ENCODE peak calls at places on chromosomes 13 and 19, in six cellular contexts. One of them, this sample, is unnamed. For H3K4me1 and H3K36me3, the result is how much of the 10 kb centered on the place peaks cover.

GRCh38 chr19:51359294-51359693 is 6.9 kb downstream of the ETFB start:
- DNase-seq in testis: peak
- DNase-seq in HCT116: no peak
- DNase-seq in ovary: no peak
- DNase-seq in neuronal stem cell: no peak
- DNase-seq in OCI-LY7: no peak
- DNase-seq in this sample: no peak

GRCh38 chr19:10478903-10479384 is 24.2 kb downstream of the KEAP1 start:
- DNase-seq in testis: peak
- DNase-seq in HCT116: peak
- DNase-seq in ovary: peak
- DNase-seq in neuronal stem cell: peak
- DNase-seq in OCI-LY7: peak
- DNase-seq in this sample: peak

GRCh38 chr19:30091856-30092255 is 149.8 kb downstream of the URI1 start:
- DNase-seq in testis: no peak
- DNase-seq in HCT116: no peak
- DNase-seq in ovary: no peak
- DNase-seq in neuronal stem cell: no peak
- DNase-seq in OCI-LY7: no peak
- DNase-seq in this sample: no peak

GRCh38 chr19:13859361-13859880 is 17.5 kb upstream of the NANOS3 start:
- DNase-seq in testis: no peak
- DNase-seq in HCT116: no peak
- DNase-seq in ovary: no peak
- DNase-seq in neuronal stem cell: no peak
- DNase-seq in OCI-LY7: no peak
- DNase-seq in this sample: no peak

GRCh38 chr19:40613669-40614594 is 12.8 kb downstream of the LTBP4 start:
- DNase-seq in testis: peak
- DNase-seq in HCT116: peak
- DNase-seq in ovary: peak
- DNase-seq in neuronal stem cell: no peak
- DNase-seq in OCI-LY7: peak
- DNase-seq in this sample: peak

GRCh38 chr19:383922-384800 is 24.8 kb downstream of the C2CD4C start:
- DNase-seq in testis: no peak
- DNase-seq in HCT116: no peak
- DNase-seq in ovary: no peak
- DNase-seq in neuronal stem cell: no peak
- DNase-seq in OCI-LY7: no peak
- DNase-seq in this sample: no peak

GRCh38 chr13:28743499-28744083 is 24.8 kb upstream of the SLC46A3 start:
- DNase-seq in testis: no peak
- DNase-seq in HCT116: no peak
- DNase-seq in ovary: no peak
- DNase-seq in neuronal stem cell: no peak
- DNase-seq in OCI-LY7: no peak
- DNase-seq in this sample: no peak

GRCh38 chr19:51478381-51479285 is at the start of gene CEACAM18:
- DNase-seq in testis: no peak
- DNase-seq in HCT116: no peak
- DNase-seq in ovary: no peak
- DNase-seq in neuronal stem cell: no peak
- DNase-seq in OCI-LY7: no peak
- DNase-seq in this sample: peak

GRCh38 chr13:35342440-35342839 is 134.0 kb downstream of the MAB21L1 start:
- DNase-seq in testis: no peak
- DNase-seq in HCT116: no peak
- DNase-seq in ovary: no peak
- DNase-seq in neuronal stem cell: no peak
- DNase-seq in OCI-LY7: no peak
- DNase-seq in this sample: no peak

GRCh38 chr19:57389194-57389729 is 392 bp upstream of the ZNF548 start:
- DNase-seq in testis: no peak
- DNase-seq in HCT116: no peak
- DNase-seq in ovary: no peak
- DNase-seq in neuronal stem cell: peak
- DNase-seq in OCI-LY7: no peak
- DNase-seq in this sample: no peak

GRCh38 chr19:32168111-32168510 is 177.3 kb upstream of the ZNF507 start:
- DNase-seq in testis: no peak
- DNase-seq in HCT116: no peak
- DNase-seq in ovary: no peak
- DNase-seq in neuronal stem cell: no peak
- DNase-seq in OCI-LY7: no peak
- DNase-seq in this sample: no peak

GRCh38 chr19:4472174-4472974 is at the start of gene HDGFL2:
- DNase-seq in testis: no peak
- DNase-seq in HCT116: no peak
- DNase-seq in ovary: no peak
- DNase-seq in neuronal stem cell: no peak
- DNase-seq in OCI-LY7: no peak
- DNase-seq in this sample: no peak

GRCh38 chr19:42366676-42367075 is 23.4 kb downstream of the CNFN start:
- DNase-seq in testis: no peak
- DNase-seq in HCT116: no peak
- DNase-seq in ovary: no peak
- DNase-seq in neuronal stem cell: no peak
- DNase-seq in OCI-LY7: no peak
- DNase-seq in this sample: no peak

GRCh38 chr19:45761714-45762113 is 7.3 kb downstream of the SIX5 start:
- DNase-seq in testis: no peak
- DNase-seq in HCT116: no peak
- DNase-seq in ovary: no peak
- DNase-seq in neuronal stem cell: no peak
- DNase-seq in OCI-LY7: no peak
- DNase-seq in this sample: no peak

GRCh38 chr13:66574606-66575005 is 655.5 kb downstream of the PCDH9 start:
- DNase-seq in testis: no peak
- DNase-seq in HCT116: no peak
- DNase-seq in ovary: no peak
- DNase-seq in neuronal stem cell: no peak
- DNase-seq in OCI-LY7: no peak
- DNase-seq in this sample: no peak

GRCh38 chr13:46551410-46552301 is 1.3 kb upstream of the LRCH1 start:
- DNase-seq in testis: peak
- DNase-seq in HCT116: peak
- DNase-seq in ovary: peak
- DNase-seq in neuronal stem cell: peak
- DNase-seq in OCI-LY7: peak
- DNase-seq in this sample: peak

GRCh38 chr13:96822900-96823299 is 171.4 kb downstream of the OXGR1 start:
- DNase-seq in testis: peak
- DNase-seq in HCT116: peak
- DNase-seq in ovary: no peak
- DNase-seq in neuronal stem cell: no peak
- DNase-seq in OCI-LY7: peak
- DNase-seq in this sample: peak

GRCh38 chr13:59459972-59460371 is 703.8 kb downstream of the DIAPH3 start:
- DNase-seq in testis: no peak
- DNase-seq in HCT116: no peak
- DNase-seq in ovary: no peak
- DNase-seq in neuronal stem cell: no peak
- DNase-seq in OCI-LY7: no peak
- DNase-seq in this sample: no peak

GRCh38 chr19:4829001-4829712 is 2.4 kb downstream of the TICAM1 start:
- DNase-seq in testis: no peak
- DNase-seq in HCT116: no peak
- DNase-seq in ovary: no peak
- DNase-seq in neuronal stem cell: no peak
- DNase-seq in OCI-LY7: peak
- DNase-seq in this sample: peak

GRCh38 chr13:36753176-36753575 is 65.8 kb upstream of the RFXAP start:
- DNase-seq in testis: no peak
- DNase-seq in HCT116: no peak
- DNase-seq in ovary: no peak
- DNase-seq in neuronal stem cell: no peak
- DNase-seq in OCI-LY7: no peak
- DNase-seq in this sample: no peak

GRCh38 chr19:3161453-3161852 is 17.1 kb upstream of the S1PR4 start:
- DNase-seq in testis: no peak
- DNase-seq in HCT116: no peak
- DNase-seq in ovary: no peak
- DNase-seq in neuronal stem cell: no peak
- DNase-seq in OCI-LY7: no peak
- DNase-seq in this sample: no peak

GRCh38 chr19:33332248-33332647 is 29.9 kb upstream of the CEBPA start:
- DNase-seq in testis: no peak
- DNase-seq in HCT116: no peak
- DNase-seq in ovary: no peak
- DNase-seq in neuronal stem cell: no peak
- DNase-seq in OCI-LY7: no peak
- DNase-seq in this sample: no peak

GRCh38 chr13:24035411-24035810 is 125.1 kb upstream of the SPATA13 start:
- DNase-seq in testis: no peak
- DNase-seq in HCT116: no peak
- DNase-seq in ovary: no peak
- DNase-seq in neuronal stem cell: no peak
- DNase-seq in OCI-LY7: no peak
- DNase-seq in this sample: no peak

GRCh38 chr19:32406161-32407003 is 812 bp downstream of the DPY19L3 start:
- DNase-seq in testis: no peak
- DNase-seq in HCT116: peak
- DNase-seq in ovary: no peak
- DNase-seq in neuronal stem cell: no peak
- DNase-seq in OCI-LY7: no peak
- DNase-seq in this sample: no peak

GRCh38 chr13:42211704-42212103 is 60.2 kb upstream of the AKAP11 start:
- DNase-seq in testis: no peak
- DNase-seq in HCT116: no peak
- DNase-seq in ovary: no peak
- DNase-seq in neuronal stem cell: no peak
- DNase-seq in OCI-LY7: no peak
- DNase-seq in this sample: no peak

GRCh38 chr19:36876993-36877938 is 26.6 kb downstream of the ZNF345 start:
- DNase-seq in testis: no peak
- DNase-seq in HCT116: no peak
- DNase-seq in ovary: no peak
- DNase-seq in neuronal stem cell: no peak
- DNase-seq in OCI-LY7: no peak
- DNase-seq in this sample: no peak

GRCh38 chr19:2722541-2723344 is 1.6 kb upstream of the DIRAS1 start:
- DNase-seq in testis: peak
- DNase-seq in HCT116: no peak
- DNase-seq in ovary: peak
- DNase-seq in neuronal stem cell: no peak
- DNase-seq in OCI-LY7: no peak
- DNase-seq in this sample: no peak

GRCh38 chr13:33696530-33696929 is 121.4 kb upstream of the RFC3 start:
- DNase-seq in testis: no peak
- DNase-seq in HCT116: no peak
- DNase-seq in ovary: no peak
- DNase-seq in neuronal stem cell: no peak
- DNase-seq in OCI-LY7: no peak
- DNase-seq in this sample: no peak

GRCh38 chr13:97004096-97004876 is 10.0 kb upstream of the OXGR1 start:
- DNase-seq in testis: no peak
- DNase-seq in HCT116: no peak
- DNase-seq in ovary: no peak
- DNase-seq in neuronal stem cell: no peak
- DNase-seq in OCI-LY7: no peak
- DNase-seq in this sample: no peak

GRCh38 chr13:99314640-99315176 is 7.5 kb upstream of the GPR183 start:
- DNase-seq in testis: no peak
- DNase-seq in HCT116: peak
- DNase-seq in ovary: no peak
- DNase-seq in neuronal stem cell: no peak
- DNase-seq in OCI-LY7: no peak
- DNase-seq in this sample: peak

GRCh38 chr13:26979334-26979733 is 192.3 kb downstream of the USP12 start:
- DNase-seq in testis: no peak
- DNase-seq in HCT116: no peak
- DNase-seq in ovary: no peak
- DNase-seq in neuronal stem cell: no peak
- DNase-seq in OCI-LY7: no peak
- DNase-seq in this sample: no peak

GRCh38 chr19:48190288-48191284 is 20.1 kb downstream of the ZSWIM9 start:
- DNase-seq in testis: peak
- DNase-seq in HCT116: peak
- DNase-seq in ovary: no peak
- DNase-seq in neuronal stem cell: no peak
- DNase-seq in OCI-LY7: peak
- DNase-seq in this sample: no peak
- H3K4me3 ChIP-seq in testis: no peak
- H3K4me3 ChIP-seq in HCT116: no peak
- H3K4me3 ChIP-seq in ovary: no peak
- H3K4me3 ChIP-seq in neuronal stem cell: no peak
- H3K4me3 ChIP-seq in OCI-LY7: peak
- H3K4me3 ChIP-seq in this sample: no peak

GRCh38 chr13:40799508-40799907 is 10.1 kb downstream of the SLC25A15 start:
- DNase-seq in testis: no peak
- DNase-seq in HCT116: no peak
- DNase-seq in ovary: no peak
- DNase-seq in neuronal stem cell: no peak
- DNase-seq in OCI-LY7: no peak
- DNase-seq in this sample: no peak
- H3K4me1 ChIP-seq in testis: under half
- H3K4me1 ChIP-seq in HCT116: under half
- H3K4me1 ChIP-seq in ovary: under half
- H3K4me1 ChIP-seq in neuronal stem cell: under half
- H3K4me1 ChIP-seq in OCI-LY7: under half
- H3K4me1 ChIP-seq in this sample: under half

DNA sequence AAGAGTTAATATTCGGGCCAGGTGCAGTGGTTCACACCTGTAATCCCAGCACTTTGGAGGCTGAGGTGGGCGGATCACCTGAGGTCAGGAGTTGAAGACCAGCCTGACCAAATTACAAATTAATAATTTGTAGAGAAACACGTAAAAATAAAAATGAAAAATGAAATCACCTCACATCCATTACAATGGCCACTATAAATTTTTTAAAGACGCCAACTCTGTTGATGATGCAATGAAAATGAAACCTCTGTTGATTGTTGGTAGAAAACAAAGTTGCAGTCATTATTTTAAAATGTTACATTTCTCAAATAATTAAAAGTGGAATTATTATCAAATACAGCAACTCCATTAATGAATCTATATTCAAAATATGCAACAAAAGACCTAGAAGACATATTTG is 26.8 kb downstream of the ZNF100 start:
- DNase-seq in testis: no peak
- DNase-seq in HCT116: no peak
- DNase-seq in ovary: no peak
- DNase-seq in neuronal stem cell: no peak
- DNase-seq in OCI-LY7: no peak
- DNase-seq in this sample: no peak
- H3K36me3 ChIP-seq in testis: under half
- H3K36me3 ChIP-seq in HCT116: under half
- H3K36me3 ChIP-seq in ovary: under half
- H3K36me3 ChIP-seq in neuronal stem cell: half or more
- H3K36me3 ChIP-seq in OCI-LY7: half or more
- H3K36me3 ChIP-seq in this sample: under half

DNA sequence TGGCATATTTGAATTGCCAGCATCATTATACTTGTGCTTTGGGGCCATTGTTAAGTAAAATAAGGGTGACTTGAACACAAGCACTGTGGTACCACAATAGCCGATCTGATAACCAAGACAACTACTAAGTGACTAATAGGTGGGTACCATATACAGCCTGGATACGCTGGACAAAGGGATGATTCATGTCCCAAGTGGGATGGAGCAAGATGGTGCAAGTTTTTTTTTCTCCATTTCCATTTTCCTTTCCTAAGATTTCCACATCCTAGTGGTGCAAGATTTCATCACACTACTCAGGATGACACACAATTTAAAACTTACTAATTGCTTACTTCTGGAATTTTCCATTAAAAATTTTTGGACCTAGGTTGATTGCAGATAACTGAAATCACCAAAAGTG is 15.1 kb downstream of the BRCA2 start:
- DNase-seq in testis: no peak
- DNase-seq in HCT116: no peak
- DNase-seq in ovary: no peak
- DNase-seq in neuronal stem cell: no peak
- DNase-seq in OCI-LY7: no peak
- DNase-seq in this sample: no peak
- H3K4me3 ChIP-seq in testis: no peak
- H3K4me3 ChIP-seq in HCT116: no peak
- H3K4me3 ChIP-seq in ovary: no peak
- H3K4me3 ChIP-seq in neuronal stem cell: no peak
- H3K4me3 ChIP-seq in OCI-LY7: no peak
- H3K4me3 ChIP-seq in this sample: no peak